ENCODE peak calls at places on chromosomes 11 and 22, in seven cellular contexts. One of them, this sample, is unnamed.

GRCh38 chr22:49303061-49303735 is 524.5 kb downstream of the BRD1 start:
- DNase-seq in choroid plexus epithelial cell: no peak
- DNase-seq in pancreas: no peak
- DNase-seq in breast epithelium: peak
- DNase-seq in GM12865: no peak
- DNase-seq in H9: peak
- DNase-seq in fibroblast of mammary gland: no peak
- DNase-seq in this sample: no peak

GRCh38 chr11:9053631-9054030 is 37.8 kb downstream of the SCUBE2 start:
- DNase-seq in choroid plexus epithelial cell: peak
- DNase-seq in pancreas: no peak
- DNase-seq in breast epithelium: no peak
- DNase-seq in GM12865: no peak
- DNase-seq in H9: no peak
- DNase-seq in fibroblast of mammary gland: peak
- DNase-seq in this sample: no peak

GRCh38 chr22:23356094-23356493 is 175.8 kb downstream of the BCR start:
- DNase-seq in choroid plexus epithelial cell: no peak
- DNase-seq in pancreas: no peak
- DNase-seq in breast epithelium: no peak
- DNase-seq in GM12865: no peak
- DNase-seq in H9: no peak
- DNase-seq in fibroblast of mammary gland: no peak
- DNase-seq in this sample: no peak

GRCh38 chr11:79439430-79439892 is 1.4 kb downstream of the TENM4 start:
- DNase-seq in choroid plexus epithelial cell: peak
- DNase-seq in pancreas: no peak
- DNase-seq in breast epithelium: no peak
- DNase-seq in GM12865: no peak
- DNase-seq in H9: no peak
- DNase-seq in fibroblast of mammary gland: peak
- DNase-seq in this sample: peak

GRCh38 chr11:95996621-95997020 is 72.7 kb upstream of the MTMR2 start:
- DNase-seq in choroid plexus epithelial cell: no peak
- DNase-seq in pancreas: no peak
- DNase-seq in breast epithelium: no peak
- DNase-seq in GM12865: no peak
- DNase-seq in H9: no peak
- DNase-seq in fibroblast of mammary gland: peak
- DNase-seq in this sample: no peak

GRCh38 chr22:17831527-17832251 is 57.4 kb upstream of the BID start:
- DNase-seq in choroid plexus epithelial cell: no peak
- DNase-seq in pancreas: no peak
- DNase-seq in breast epithelium: no peak
- DNase-seq in GM12865: no peak
- DNase-seq in H9: no peak
- DNase-seq in fibroblast of mammary gland: peak
- DNase-seq in this sample: no peak

GRCh38 chr11:79413258-79413657 is 27.6 kb downstream of the TENM4 start:
- DNase-seq in choroid plexus epithelial cell: peak
- DNase-seq in pancreas: no peak
- DNase-seq in breast epithelium: no peak
- DNase-seq in GM12865: no peak
- DNase-seq in H9: peak
- DNase-seq in fibroblast of mammary gland: peak
- DNase-seq in this sample: no peak

GRCh38 chr11:1289211-1289935 is 20.1 kb downstream of the TOLLIP start:
- DNase-seq in choroid plexus epithelial cell: no peak
- DNase-seq in pancreas: peak
- DNase-seq in breast epithelium: peak
- DNase-seq in GM12865: no peak
- DNase-seq in H9: no peak
- DNase-seq in fibroblast of mammary gland: no peak
- DNase-seq in this sample: no peak

GRCh38 chr22:46436595-46437163 is 100.7 kb downstream of the CELSR1 start:
- DNase-seq in choroid plexus epithelial cell: peak
- DNase-seq in pancreas: no peak
- DNase-seq in breast epithelium: no peak
- DNase-seq in GM12865: no peak
- DNase-seq in H9: no peak
- DNase-seq in fibroblast of mammary gland: peak
- DNase-seq in this sample: no peak

GRCh38 chr11:120182790-120183491 is 27.9 kb upstream of the OAF start:
- DNase-seq in choroid plexus epithelial cell: no peak
- DNase-seq in pancreas: no peak
- DNase-seq in breast epithelium: no peak
- DNase-seq in GM12865: no peak
- DNase-seq in H9: peak
- DNase-seq in fibroblast of mammary gland: peak
- DNase-seq in this sample: no peak

GRCh38 chr11:31529189-31529588 is 19.6 kb downstream of the ELP4 start:
- DNase-seq in choroid plexus epithelial cell: no peak
- DNase-seq in pancreas: no peak
- DNase-seq in breast epithelium: no peak
- DNase-seq in GM12865: no peak
- DNase-seq in H9: no peak
- DNase-seq in fibroblast of mammary gland: no peak
- DNase-seq in this sample: no peak

GRCh38 chr11:115475564-115475963 is 28.7 kb downstream of the CADM1 start:
- DNase-seq in choroid plexus epithelial cell: no peak
- DNase-seq in pancreas: no peak
- DNase-seq in breast epithelium: no peak
- DNase-seq in GM12865: no peak
- DNase-seq in H9: no peak
- DNase-seq in fibroblast of mammary gland: no peak
- DNase-seq in this sample: no peak

GRCh38 chr11:65590240-65590738 is 5.3 kb downstream of the KCNK7 start:
- DNase-seq in choroid plexus epithelial cell: peak
- DNase-seq in pancreas: peak
- DNase-seq in breast epithelium: no peak
- DNase-seq in GM12865: no peak
- DNase-seq in H9: no peak
- DNase-seq in fibroblast of mammary gland: no peak
- DNase-seq in this sample: no peak

GRCh38 chr11:102757823-102758549 is 22.4 kb downstream of the MMP10 start:
- DNase-seq in choroid plexus epithelial cell: peak
- DNase-seq in pancreas: no peak
- DNase-seq in breast epithelium: no peak
- DNase-seq in GM12865: no peak
- DNase-seq in H9: no peak
- DNase-seq in fibroblast of mammary gland: peak
- DNase-seq in this sample: no peak

GRCh38 chr22:39820266-39820665 is 73.3 kb downstream of the ENTHD1 start:
- DNase-seq in choroid plexus epithelial cell: peak
- DNase-seq in pancreas: no peak
- DNase-seq in breast epithelium: no peak
- DNase-seq in GM12865: no peak
- DNase-seq in H9: no peak
- DNase-seq in fibroblast of mammary gland: peak
- DNase-seq in this sample: no peak

GRCh38 chr11:17010851-17011420 is 3.3 kb downstream of the PLEKHA7 start:
- DNase-seq in choroid plexus epithelial cell: no peak
- DNase-seq in pancreas: no peak
- DNase-seq in breast epithelium: no peak
- DNase-seq in GM12865: no peak
- DNase-seq in H9: no peak
- DNase-seq in fibroblast of mammary gland: no peak
- DNase-seq in this sample: no peak

GRCh38 chr22:17853066-17853465 is 78.8 kb upstream of the BID start:
- DNase-seq in choroid plexus epithelial cell: peak
- DNase-seq in pancreas: no peak
- DNase-seq in breast epithelium: no peak
- DNase-seq in GM12865: no peak
- DNase-seq in H9: no peak
- DNase-seq in fibroblast of mammary gland: no peak
- DNase-seq in this sample: no peak

GRCh38 chr11:3834349-3835099 is 6.2 kb downstream of the RHOG start:
- DNase-seq in choroid plexus epithelial cell: peak
- DNase-seq in pancreas: no peak
- DNase-seq in breast epithelium: no peak
- DNase-seq in GM12865: peak
- DNase-seq in H9: no peak
- DNase-seq in fibroblast of mammary gland: no peak
- DNase-seq in this sample: no peak

GRCh38 chr11:127804775-127805446 is 782.4 kb downstream of the ETS1 start:
- DNase-seq in choroid plexus epithelial cell: no peak
- DNase-seq in pancreas: no peak
- DNase-seq in breast epithelium: no peak
- DNase-seq in GM12865: no peak
- DNase-seq in H9: no peak
- DNase-seq in fibroblast of mammary gland: no peak
- DNase-seq in this sample: no peak

GRCh38 chr11:13098067-13098466 is 89.0 kb downstream of the RASSF10 start:
- DNase-seq in choroid plexus epithelial cell: no peak
- DNase-seq in pancreas: no peak
- DNase-seq in breast epithelium: peak
- DNase-seq in GM12865: no peak
- DNase-seq in H9: peak
- DNase-seq in fibroblast of mammary gland: no peak
- DNase-seq in this sample: no peak

GRCh38 chr22:20247010-20247505 is 21.1 kb downstream of the RTN4R start:
- DNase-seq in choroid plexus epithelial cell: peak
- DNase-seq in pancreas: no peak
- DNase-seq in breast epithelium: no peak
- DNase-seq in GM12865: peak
- DNase-seq in H9: no peak
- DNase-seq in fibroblast of mammary gland: peak
- DNase-seq in this sample: peak

GRCh38 chr11:23540101-23540561 is 679.9 kb upstream of the CCDC179 start:
- DNase-seq in choroid plexus epithelial cell: peak
- DNase-seq in pancreas: no peak
- DNase-seq in breast epithelium: no peak
- DNase-seq in GM12865: peak
- DNase-seq in H9: peak
- DNase-seq in fibroblast of mammary gland: peak
- DNase-seq in this sample: peak

GRCh38 chr11:2551131-2551530 is 106.3 kb downstream of the KCNQ1 start:
- DNase-seq in choroid plexus epithelial cell: no peak
- DNase-seq in pancreas: peak
- DNase-seq in breast epithelium: no peak
- DNase-seq in GM12865: no peak
- DNase-seq in H9: no peak
- DNase-seq in fibroblast of mammary gland: no peak
- DNase-seq in this sample: no peak

GRCh38 chr11:37141707-37142106 is 543.7 kb upstream of the RAG2 start:
- DNase-seq in choroid plexus epithelial cell: no peak
- DNase-seq in pancreas: no peak
- DNase-seq in breast epithelium: no peak
- DNase-seq in GM12865: no peak
- DNase-seq in H9: no peak
- DNase-seq in fibroblast of mammary gland: no peak
- DNase-seq in this sample: no peak
- TF ChIP-seq CTCF in choroid plexus epithelial cell: no peak
- TF ChIP-seq CTCF in pancreas: no peak
- TF ChIP-seq CTCF in breast epithelium: no peak
- TF ChIP-seq CTCF in GM12865: no peak
- TF ChIP-seq CTCF in H9: no peak
- TF ChIP-seq CTCF in fibroblast of mammary gland: no peak
- TF ChIP-seq CTCF in this sample: no peak

DNA sequence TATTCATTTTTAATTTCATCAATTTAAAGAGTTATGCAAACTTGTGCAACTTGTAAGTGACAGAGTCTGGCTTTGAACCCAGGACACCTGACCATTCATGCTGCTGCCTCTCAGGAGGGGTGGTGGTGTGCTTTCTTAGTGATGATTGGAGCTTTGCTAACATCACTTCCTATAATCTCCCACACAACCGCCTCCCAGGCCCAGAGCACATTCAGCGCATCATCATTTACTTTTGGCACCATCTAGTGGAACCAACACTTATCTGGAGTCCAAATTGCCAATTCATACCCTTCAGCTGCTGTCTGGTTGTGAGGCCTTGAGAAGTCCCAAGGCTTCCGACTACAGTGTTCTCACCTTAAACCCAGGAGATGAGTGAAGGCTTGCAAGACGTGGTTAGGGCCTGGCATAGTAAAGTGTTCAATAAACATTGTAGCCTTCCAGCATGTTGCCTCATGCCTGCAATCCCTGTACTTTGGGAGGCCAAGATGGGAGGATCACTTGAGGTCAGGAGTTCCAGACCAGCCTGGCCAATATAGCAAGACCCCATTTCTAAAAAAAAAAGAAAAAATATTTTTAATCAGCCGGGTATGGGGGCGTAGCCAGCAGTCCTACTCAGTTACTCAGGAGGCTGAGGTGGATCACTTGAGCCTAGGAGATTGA is 1.1 kb upstream of the TTLL1 start:
- DNase-seq in choroid plexus epithelial cell: peak
- DNase-seq in pancreas: no peak
- DNase-seq in breast epithelium: no peak
- DNase-seq in GM12865: peak
- DNase-seq in H9: no peak
- DNase-seq in fibroblast of mammary gland: peak
- DNase-seq in this sample: peak
- TF ChIP-seq CTCF in choroid plexus epithelial cell: peak
- TF ChIP-seq CTCF in pancreas: no peak
- TF ChIP-seq CTCF in breast epithelium: peak
- TF ChIP-seq CTCF in GM12865: peak
- TF ChIP-seq CTCF in H9: no peak
- TF ChIP-seq CTCF in fibroblast of mammary gland: peak
- TF ChIP-seq CTCF in this sample: no peak

DNA sequence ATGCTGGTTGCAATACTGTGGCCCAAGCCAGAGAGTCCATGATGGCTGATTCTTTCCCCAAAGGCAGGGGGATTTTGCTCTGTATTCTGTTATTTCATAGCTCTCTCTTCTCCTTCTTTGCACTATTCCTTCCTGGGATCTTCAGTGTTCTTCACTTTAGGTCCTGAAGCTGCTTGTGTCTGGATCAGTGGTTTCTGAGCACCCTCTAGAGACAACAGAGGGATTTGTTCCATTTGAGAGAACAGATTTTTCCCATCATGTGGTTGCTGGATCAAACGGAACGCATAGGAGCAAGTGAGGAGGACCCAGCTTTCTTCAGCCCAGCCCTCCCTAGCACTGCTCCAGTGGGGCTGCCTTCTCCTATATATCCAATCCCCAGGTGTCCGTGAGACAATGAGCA is 68.7 kb upstream of the SYN3 start:
- DNase-seq in choroid plexus epithelial cell: peak
- DNase-seq in pancreas: no peak
- DNase-seq in breast epithelium: no peak
- DNase-seq in GM12865: no peak
- DNase-seq in H9: peak
- DNase-seq in fibroblast of mammary gland: peak
- DNase-seq in this sample: no peak
- TF ChIP-seq CTCF in choroid plexus epithelial cell: no peak
- TF ChIP-seq CTCF in pancreas: no peak
- TF ChIP-seq CTCF in breast epithelium: no peak
- TF ChIP-seq CTCF in GM12865: no peak
- TF ChIP-seq CTCF in H9: peak
- TF ChIP-seq CTCF in fibroblast of mammary gland: no peak
- TF ChIP-seq CTCF in this sample: no peak

GRCh38 chr11:59106363-59107336 is at the start of gene FAM111B:
- DNase-seq in choroid plexus epithelial cell: peak
- DNase-seq in pancreas: peak
- DNase-seq in breast epithelium: peak
- DNase-seq in GM12865: peak
- DNase-seq in H9: peak
- DNase-seq in fibroblast of mammary gland: peak
- DNase-seq in this sample: peak

GRCh38 chr11:59097113-59097708 is 9.8 kb upstream of the FAM111B start:
- DNase-seq in choroid plexus epithelial cell: peak
- DNase-seq in pancreas: no peak
- DNase-seq in breast epithelium: no peak
- DNase-seq in GM12865: peak
- DNase-seq in H9: peak
- DNase-seq in fibroblast of mammary gland: peak
- DNase-seq in this sample: no peak

GRCh38 chr11:59102259-59102765 is 4.7 kb upstream of the FAM111B start:
- DNase-seq in choroid plexus epithelial cell: peak
- DNase-seq in pancreas: peak
- DNase-seq in breast epithelium: peak
- DNase-seq in GM12865: peak
- DNase-seq in H9: peak
- DNase-seq in fibroblast of mammary gland: peak
- DNase-seq in this sample: peak
- TF ChIP-seq CTCF in choroid plexus epithelial cell: peak
- TF ChIP-seq CTCF in pancreas: peak
- TF ChIP-seq CTCF in breast epithelium: no peak
- TF ChIP-seq CTCF in GM12865: peak
- TF ChIP-seq CTCF in H9: peak
- TF ChIP-seq CTCF in fibroblast of mammary gland: peak
- TF ChIP-seq CTCF in this sample: peak